ENCODE peak calls at places on chromosomes 12 and 14, in ten cellular contexts. H is cardiac fibroblast; W is stimulated activated CD4-positive, alpha-beta T cell treated with anti-CD3 and anti-CD28 coated beads, TNF-alpha, amount 100 ng/mL, for 24 hours; V is A172; Q is NCI-H1105 treated with DMSO at 0.1 percent for 48 hours; E is CD8-positive, alpha-beta T cell; G is stimulated activated CD8-positive, alpha-beta memory T cell treated with anti-CD3 and anti-CD28 coated beads, Interleukin-15, amount 100 ng/mL, for 24 hours; U is activated CD8-positive, alpha-beta memory T cell treated with anti-CD3 and anti-CD28 coated beads for 4 hours; S is anterior cingulate cortex; D is activated naive CD4-positive, alpha-beta T cell treated with Interleukin-2 at 50 U/mL for 16 hours. N is an unnamed sample.

GRCh38 chr12:47863467-47863866 is 41.3 kb downstream of the VDR start:
- DNase-seq in H (no peak), W (no peak), V (no peak), Q (no peak), E (no peak), G (no peak), U (no peak), S (no peak), D (no peak), N (no peak)

GRCh38 chr12:49706351-49707126 is 666 bp downstream of the FMNL3 start:
- DNase-seq in H (peak; percentile 44), W (peak; percentile 9), V (no peak), Q (no peak), E (peak; percentile 13), G (no peak), U (no peak), S (peak; percentile 8), D (peak; percentile 23), N (no peak)

GRCh38 chr12:1047898-1048660 is 57.1 kb downstream of the ERC1 start:
- DNase-seq in H (peak; percentile 22), W (no peak), V (no peak), Q (no peak), E (no peak), G (no peak), U (no peak), S (no peak), D (no peak), N (no peak)

GRCh38 chr12:9134981-9135628 is 19.4 kb upstream of the A2M start:
- DNase-seq in H (peak; percentile 3), W (no peak), V (no peak), Q (no peak), E (no peak), G (no peak), U (no peak), S (no peak), D (no peak), N (no peak)

GRCh38 chr12:11711675-11712327 is 62.3 kb downstream of the ETV6 start:
- DNase-seq in H (peak; percentile 81), W (no peak), V (no peak), Q (no peak), E (no peak), G (no peak), U (no peak), S (no peak), D (no peak), N (no peak)

GRCh38 chr12:56931474-56931978 is 2.7 kb downstream of the SDR9C7 start:
- DNase-seq in H (peak; percentile 91), W (no peak), V (peak; percentile 33), Q (no peak), E (no peak), G (no peak), U (no peak), S (no peak), D (no peak), N (no peak)

GRCh38 chr12:2408262-2408661 is 355.5 kb downstream of the CACNA1C start:
- DNase-seq in H (no peak), W (no peak), V (no peak), Q (no peak), E (no peak), G (no peak), U (no peak), S (no peak), D (no peak), N (no peak)

GRCh38 chr14:50186088-50186487 is 45.3 kb downstream of the SOS2 start:
- DNase-seq in H (no peak), W (no peak), V (no peak), Q (no peak), E (no peak), G (no peak), U (no peak), S (no peak), D (no peak), N (no peak)

GRCh38 chr12:109847166-109847700 is 14.0 kb upstream of the TRPV4 start:
- DNase-seq in H (no peak), W (no peak), V (no peak), Q (no peak), E (no peak), G (no peak), U (no peak), S (no peak), D (no peak), N (no peak)

GRCh38 chr12:101891462-101891971 is 14.1 kb downstream of the DRAM1 start:
- DNase-seq in H (peak; percentile 69), W (no peak), V (peak; percentile 74), Q (no peak), E (no peak), G (no peak), U (no peak), S (no peak), D (no peak), N (no peak)

GRCh38 chr12:113983777-113984448 is 17.8 kb upstream of the RBM19 start:
- DNase-seq in H (no peak), W (no peak), V (no peak), Q (no peak), E (no peak), G (no peak), U (no peak), S (no peak), D (no peak), N (no peak)

GRCh38 chr12:1391722-1392121 is 202.7 kb downstream of the FBXL14 start:
- DNase-seq in H (no peak), W (no peak), V (no peak), Q (no peak), E (no peak), G (no peak), U (no peak), S (no peak), D (no peak), N (no peak)

GRCh38 chr14:52131640-52132320 is 62.9 kb upstream of the NID2 start:
- DNase-seq in H (peak; percentile 98), W (peak; percentile 13), V (peak; percentile 86), Q (peak; percentile 92), E (peak; percentile 46), G (no peak), U (no peak), S (no peak), D (peak; percentile 25), N (peak; percentile 97)

GRCh38 chr14:73712540-73713141 is 1.5 kb downstream of the PNMA1 start:
- DNase-seq in H (no peak), W (no peak), V (peak; percentile 26), Q (peak; percentile 68), E (no peak), G (no peak), U (no peak), S (no peak), D (peak; percentile 44), N (peak; percentile 28)

GRCh38 chr12:75560167-75560566 is 48.8 kb upstream of the KRR1 start:
- DNase-seq in H (peak; percentile 84), W (no peak), V (peak; percentile 9), Q (peak; percentile 34), E (no peak), G (no peak), U (no peak), S (no peak), D (no peak), N (peak; percentile 13)

GRCh38 chr12:34597548-34598351 is 575.5 kb downstream of the ALG10 start:
- DNase-seq in H (no peak), W (no peak), V (no peak), Q (no peak), E (no peak), G (no peak), U (no peak), S (no peak), D (no peak), N (no peak)

GRCh38 chr12:110282956-110283817 is 2.1 kb downstream of the ATP2A2 start:
- DNase-seq in H (no peak), W (no peak), V (no peak), Q (no peak), E (no peak), G (no peak), U (no peak), S (no peak), D (no peak), N (no peak)

N was measured in COR-L47.